ENCODE peak calls at places on chromosomes 11 and 22, in eight cellular contexts. U is body of pancreas, Y is endodermal cell, Z is tibial artery, S is MM.1S, P is neural progenitor cell, D is BJ, M is GM12865. B is an unnamed sample.

GRCh38 chr22:36486619-36487384 is 5.4 kb upstream of the TXN2 start:
- DNase-seq in U (peak; percentile 67), Y (peak; percentile 91), Z (no peak), S (peak; percentile 69), P (peak; percentile 77), D (no peak), M (peak; percentile 55), B (peak; percentile 56)

GRCh38 chr11:69546735-69547370 is 65.4 kb downstream of the LINC01488 start:
- DNase-seq in U (no peak), Y (no peak), Z (peak; percentile 23), S (peak; percentile 55), P (no peak), D (no peak), M (peak; percentile 56), B (no peak)

GRCh38 chr11:67117667-67118058 is 1.4 kb upstream of the KDM2A start:
- DNase-seq in U (peak; percentile 7), Y (peak; percentile 73), Z (peak; percentile 58), S (no peak), P (peak; percentile 62), D (no peak), M (peak; percentile 61), B (peak; percentile 43)

GRCh38 chr22:17810570-17811116 is 36.4 kb upstream of the BID start:
- DNase-seq in U (no peak), Y (no peak), Z (no peak), S (no peak), P (no peak), D (no peak), M (no peak), B (no peak)

GRCh38 chr11:82790723-82791487 is 57.2 kb upstream of the FAM181B start:
- DNase-seq in U (no peak), Y (peak; percentile 48), Z (no peak), S (peak; percentile 21), P (no peak), D (no peak), M (no peak), B (no peak)

GRCh38 chr11:69481393-69481844 is at the start of gene LINC01488:
- DNase-seq in U (no peak), Y (no peak), Z (no peak), S (no peak), P (no peak), D (no peak), M (no peak), B (no peak)

GRCh38 chr11:20470348-20470747 is 82.8 kb downstream of the PRMT3 start:
- DNase-seq in U (no peak), Y (no peak), Z (no peak), S (no peak), P (no peak), D (no peak), M (no peak), B (no peak)

GRCh38 chr11:6431861-6432260 is 8.9 kb downstream of the HPX start:
- DNase-seq in U (no peak), Y (no peak), Z (no peak), S (no peak), P (no peak), D (no peak), M (no peak), B (no peak)

GRCh38 chr11:101127348-101127698 is 2.3 kb downstream of the PGR start:
- DNase-seq in U (peak; percentile 26), Y (peak; percentile 84), Z (peak; percentile 67), S (peak; percentile 51), P (peak; percentile 64), D (no peak), M (no peak), B (peak; percentile 15)

GRCh38 chr11:43517518-43517917 is 158.8 kb downstream of the TTC17 start:
- DNase-seq in U (no peak), Y (no peak), Z (no peak), S (no peak), P (no peak), D (no peak), M (no peak), B (no peak)

GRCh38 chr11:65861533-65862183 is 1.4 kb downstream of the MUS81 start:
- DNase-seq in U (no peak), Y (peak; percentile 42), Z (peak; percentile 61), S (no peak), P (peak; percentile 1), D (no peak), M (peak; percentile 6), B (peak; percentile 13)

GRCh38 chr11:66365711-66366619 is 5.6 kb downstream of the SLC29A2 start:
- DNase-seq in U (no peak), Y (peak; percentile 42), Z (no peak), S (no peak), P (no peak), D (no peak), M (no peak), B (no peak)

GRCh38 chr11:134893810-134894685 is 482.0 kb upstream of the B3GAT1 start:
- DNase-seq in U (no peak), Y (no peak), Z (no peak), S (no peak), P (no peak), D (no peak), M (no peak), B (no peak)

GRCh38 chr11:116162086-116162485 is 610.7 kb downstream of the BUD13 start:
- DNase-seq in U (no peak), Y (no peak), Z (no peak), S (no peak), P (no peak), D (no peak), M (no peak), B (no peak)

GRCh38 chr22:24772493-24773220 is 1.9 kb downstream of the PIWIL3 start:
- DNase-seq in U (peak; percentile 7), Y (peak; percentile 87), Z (no peak), S (no peak), P (peak; percentile 83), D (no peak), M (no peak), B (peak; percentile 67)

GRCh38 chr11:104343578-104343977 is 179.6 kb upstream of the PDGFD start:
- DNase-seq in U (no peak), Y (no peak), Z (no peak), S (no peak), P (peak; percentile 27), D (no peak), M (peak; percentile 10), B (no peak)
- TF ChIP-seq CTCF in U (peak; percentile 29), Y (peak; percentile 71), Z (peak; percentile 14), S (peak; percentile 36), P (peak; percentile 40), D (peak; percentile 20), M (peak; percentile 31), B (peak; percentile 16)

DNA sequence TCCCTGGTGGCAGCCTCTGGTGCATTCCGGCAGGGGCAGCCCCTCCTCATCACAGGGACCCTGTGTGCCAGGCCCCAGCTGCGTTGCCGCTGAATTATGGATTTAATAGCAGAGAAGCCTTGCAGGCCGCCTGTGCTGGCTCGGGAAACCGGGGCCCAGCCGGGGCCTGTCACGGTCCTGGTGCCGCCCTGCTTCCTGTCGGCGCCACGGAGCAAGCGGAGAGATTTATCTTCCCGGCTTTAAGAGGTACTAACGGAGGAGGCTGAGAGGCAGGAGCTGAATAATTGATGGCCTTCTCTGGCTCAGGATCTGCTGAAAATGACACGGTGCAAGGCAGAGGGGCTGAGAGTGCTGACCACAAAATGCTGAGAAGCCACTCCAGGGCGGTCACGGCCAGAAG is 54.0 kb upstream of the CCDC188 start:
- DNase-seq in U (no peak), Y (no peak), Z (no peak), S (no peak), P (no peak), D (no peak), M (no peak), B (peak; percentile 35)
- H3K4me3 ChIP-seq in U (no peak overlapping the region), Y (no peak overlapping the region), Z (no peak overlapping the region), S (no peak overlapping the region), P (no peak overlapping the region), D (no peak overlapping the region), M (no peak overlapping the region), B (peak overlapping the region; percentile 2)

DNA sequence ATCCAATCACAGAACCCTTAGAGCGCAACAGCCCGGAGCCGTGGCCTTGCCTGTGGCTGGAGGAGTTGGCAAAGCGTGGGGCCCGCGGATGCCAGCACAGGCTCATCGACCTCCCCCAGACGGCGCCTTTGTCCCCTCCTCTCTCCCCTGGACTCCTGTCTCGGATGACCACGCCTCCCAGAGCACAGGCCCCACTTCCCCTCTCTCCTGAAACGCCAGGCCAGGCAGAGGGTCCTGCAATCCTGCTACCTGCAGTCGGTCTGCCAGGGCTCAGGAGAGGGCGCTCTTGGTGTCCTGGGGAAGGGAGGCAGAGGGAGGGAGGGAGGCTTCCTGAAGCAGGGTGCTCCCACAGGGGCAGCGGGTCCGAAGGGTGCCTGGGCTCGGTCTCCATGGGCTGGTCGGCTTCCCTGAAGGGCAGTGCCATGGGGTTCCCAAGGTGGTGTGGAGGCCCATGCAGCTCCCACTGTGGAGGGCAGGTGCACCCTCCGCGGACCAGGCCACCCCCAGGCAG is 16.6 kb upstream of the TTLL12 start:
- DNase-seq in U (no peak), Y (peak; percentile 93), Z (no peak), S (no peak), P (peak; percentile 54), D (no peak), M (no peak), B (peak; percentile 33)
- TF ChIP-seq CTCF in U (no peak), Y (peak; percentile 67), Z (no peak), S (no peak), P (peak; percentile 28), D (no peak), M (no peak), B (peak; percentile 36)

DNA sequence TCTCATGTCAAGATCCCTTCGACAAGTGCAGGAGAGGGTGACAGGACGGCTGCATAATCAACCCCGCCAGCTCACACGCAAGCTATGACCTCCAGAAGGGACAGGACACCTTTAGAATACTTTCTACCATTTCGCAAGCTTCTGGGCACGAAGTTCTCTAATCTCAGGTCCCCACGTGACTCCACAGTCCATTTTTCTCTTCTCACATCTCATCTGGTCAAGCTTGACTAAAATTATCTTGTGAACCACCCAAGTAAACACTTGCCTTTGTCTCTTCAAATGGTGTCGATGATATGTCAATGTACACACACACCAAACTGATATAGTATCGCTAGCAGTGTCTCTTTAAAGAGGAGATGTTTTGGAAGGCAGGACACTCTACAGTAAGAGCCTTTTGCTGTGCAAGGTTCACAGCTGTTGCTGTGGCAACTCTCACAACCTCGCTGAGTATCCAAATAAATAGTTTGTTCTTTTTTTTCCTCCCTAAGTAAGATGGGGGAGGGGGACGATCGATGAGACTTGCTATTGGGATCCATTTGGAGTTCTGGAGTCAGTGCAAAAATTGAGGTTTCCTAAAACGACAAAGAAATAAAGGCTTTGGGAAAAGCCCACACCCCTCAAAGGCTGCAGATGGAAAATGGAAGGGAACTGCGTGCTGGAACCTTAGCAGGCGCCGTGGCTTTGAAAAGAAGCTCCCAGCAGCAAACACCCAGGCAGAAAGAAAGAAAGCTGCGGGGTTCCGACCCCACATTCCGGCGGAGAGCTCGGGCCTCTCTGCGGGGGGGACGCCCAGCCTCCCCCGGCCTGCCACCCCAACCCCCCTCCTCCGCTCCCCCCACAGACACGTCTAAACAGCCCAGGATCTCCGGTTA is 215.4 kb upstream of the UBASH3B start:
- DNase-seq in U (peak; percentile 61), Y (peak; percentile 89), Z (peak; percentile 69), S (no peak), P (peak; percentile 79), D (no peak), M (no peak), B (no peak)
- H3K4me3 ChIP-seq in U (peak overlapping the region; percentile 35), Y (peak overlapping the region; percentile 76), Z (peak overlapping the region; percentile 60), S (peak overlapping the region; percentile 14), P (peak overlapping the region; percentile 48), D (peak overlapping the region; percentile 39), M (no peak overlapping the region), B (no peak overlapping the region)